ENCODE peak calls at places on chromosomes 3 and 15, in six cellular contexts. W, S, I, O, J and T are unnamed samples.

GRCh38 chr3:26637698-26638097 is 15.1 kb downstream of the LRRC3B start:
- DNase-seq in W (no peak), S (no peak), I (no peak), O (no peak), J (no peak), T (no peak)

GRCh38 chr3:173733029-173733652 is 335.6 kb downstream of the NLGN1 start:
- DNase-seq in W (no peak), S (no peak), I (no peak), O (peak), J (peak), T (no peak)

GRCh38 chr3:197906850-197907187 is 43.2 kb upstream of the RPL35A start:
- DNase-seq in W (no peak), S (no peak), I (no peak), O (no peak), J (no peak), T (no peak)

GRCh38 chr3:32646761-32647160 is 38.2 kb upstream of the CNOT10 start:
- DNase-seq in W (no peak), S (no peak), I (no peak), O (peak), J (peak), T (no peak)

GRCh38 chr15:72319985-72320671 is at the start of gene CELF6:
- DNase-seq in W (peak), S (peak), I (peak), O (peak), J (peak), T (peak)

GRCh38 chr3:48738926-48739616 is 22.1 kb upstream of the IP6K2 start:
- DNase-seq in W (no peak), S (no peak), I (no peak), O (no peak), J (no peak), T (no peak)

GRCh38 chr15:83973816-83974215 is 261.8 kb upstream of the GOLGA6L4 start:
- DNase-seq in W (no peak), S (no peak), I (no peak), O (no peak), J (no peak), T (no peak)

GRCh38 chr3:25554376-25554775 is 110.3 kb downstream of the TOP2B start:
- DNase-seq in W (no peak), S (no peak), I (no peak), O (no peak), J (no peak), T (no peak)

GRCh38 chr3:59163953-59164352 is 114.1 kb upstream of the CFAP20DC start:
- DNase-seq in W (no peak), S (no peak), I (no peak), O (no peak), J (no peak), T (no peak)

GRCh38 chr3:195809291-195809785 is 2.4 kb downstream of the MUC4 start:
- DNase-seq in W (no peak), S (no peak), I (no peak), O (no peak), J (no peak), T (no peak)

GRCh38 chr3:115336836-115337235 is 189.7 kb upstream of the ZBTB20 start:
- DNase-seq in W (no peak), S (no peak), I (no peak), O (no peak), J (no peak), T (no peak)

GRCh38 chr15:88932271-88932874 is 19.2 kb upstream of the MFGE8 start:
- DNase-seq in W (no peak), S (no peak), I (no peak), O (no peak), J (peak), T (no peak)

GRCh38 chr15:84821501-84822021 is 4.4 kb downstream of the ALPK3 start:
- DNase-seq in W (no peak), S (no peak), I (no peak), O (no peak), J (no peak), T (no peak)

GRCh38 chr3:112671930-112672715 is 31.2 kb upstream of the CCDC80 start:
- DNase-seq in W (no peak), S (no peak), I (no peak), O (peak), J (peak), T (no peak)

GRCh38 chr3:134643150-134643675 is 7.6 kb downstream of the KY start:
- DNase-seq in W (no peak), S (no peak), I (no peak), O (no peak), J (no peak), T (no peak)